ENCODE peak calls at places on chromosome 17, in nine cellular contexts. O, H, X, R, I, B, U, P and E are unnamed samples.

GRCh38 chr17:74637265-74637664 is 13.7 kb upstream of the CD300E start:
- DNase-seq in O (no peak), H (no peak), X (no peak), R (no peak), I (no peak), B (no peak), U (no peak), P (no peak), E (no peak)

GRCh38 chr17:77555741-77556291 is 402.7 kb upstream of the TNRC6C start:
- DNase-seq in O (no peak), H (peak), X (no peak), R (no peak), I (no peak), B (peak), U (no peak), P (no peak), E (no peak)

GRCh38 chr17:79873583-79873982 is 34.3 kb upstream of the CBX4 start:
- DNase-seq in O (no peak), H (no peak), X (no peak), R (no peak), I (no peak), B (no peak), U (no peak), P (no peak), E (no peak)

GRCh38 chr17:57294629-57295501 is 38.5 kb downstream of the MSI2 start:
- DNase-seq in O (no peak), H (peak), X (no peak), R (peak), I (no peak), B (peak), U (peak), P (peak), E (no peak)

GRCh38 chr17:43324205-43324893 is 74.4 kb upstream of the ARL4D start:
- DNase-seq in O (no peak), H (no peak), X (no peak), R (no peak), I (peak), B (no peak), U (no peak), P (no peak), E (no peak)

GRCh38 chr17:219696-220095 is 38.2 kb upstream of the DOC2B start:
- DNase-seq in O (no peak), H (no peak), X (no peak), R (no peak), I (no peak), B (no peak), U (no peak), P (no peak), E (no peak)

GRCh38 chr17:17223736-17224135 is 13.2 kb downstream of the FLCN start:
- DNase-seq in O (no peak), H (no peak), X (no peak), R (no peak), I (no peak), B (no peak), U (no peak), P (no peak), E (no peak)

GRCh38 chr17:63700528-63701441 is 860 bp upstream of the LIMD2 start:
- DNase-seq in O (no peak), H (peak), X (no peak), R (no peak), I (peak), B (peak), U (no peak), P (peak), E (peak)

GRCh38 chr17:65627108-65627507 is 65.7 kb upstream of the AXIN2 start:
- DNase-seq in O (no peak), H (no peak), X (no peak), R (no peak), I (no peak), B (peak), U (no peak), P (no peak), E (no peak)

GRCh38 chr17:55340726-55341125 is 76.0 kb downstream of the HLF start:
- DNase-seq in O (no peak), H (no peak), X (no peak), R (no peak), I (no peak), B (no peak), U (no peak), P (no peak), E (no peak)

GRCh38 chr17:10127819-10128375 is 70.5 kb downstream of the GAS7 start:
- DNase-seq in O (peak), H (peak), X (peak), R (no peak), I (peak), B (peak), U (no peak), P (peak), E (peak)

GRCh38 chr17:66661411-66661843 is 173.5 kb upstream of the CACNG5 start:
- DNase-seq in O (no peak), H (peak), X (no peak), R (peak), I (no peak), B (peak), U (peak), P (peak), E (no peak)

GRCh38 chr17:75565066-75565465 is 22.5 kb upstream of the MYO15B start:
- DNase-seq in O (no peak), H (peak), X (no peak), R (no peak), I (no peak), B (no peak), U (peak), P (peak), E (no peak)

GRCh38 chr17:1490643-1491405 is 1.7 kb downstream of the MYO1C start:
- DNase-seq in O (no peak), H (peak), X (no peak), R (no peak), I (peak), B (peak), U (peak), P (no peak), E (no peak)

GRCh38 chr17:64282753-64283080 is 19.7 kb upstream of the TEX2 start:
- DNase-seq in O (no peak), H (no peak), X (no peak), R (no peak), I (no peak), B (no peak), U (no peak), P (no peak), E (no peak)

GRCh38 chr17:80362428-80363119 is 52.4 kb upstream of the ENDOV start:
- DNase-seq in O (no peak), H (peak), X (peak), R (no peak), I (peak), B (peak), U (no peak), P (peak), E (no peak)

GRCh38 chr17:4903051-4903818 is at the start of gene CHRNE:
- DNase-seq in O (peak), H (peak), X (peak), R (peak), I (peak), B (peak), U (peak), P (peak), E (no peak)

GRCh38 chr17:20896153-20896649 is 146.6 kb downstream of the USP22 start:
- DNase-seq in O (no peak), H (no peak), X (no peak), R (no peak), I (peak), B (no peak), U (no peak), P (peak), E (peak)

GRCh38 chr17:55710410-55710809 is 12.3 kb downstream of the TMEM100 start:
- DNase-seq in O (no peak), H (no peak), X (no peak), R (no peak), I (no peak), B (no peak), U (no peak), P (no peak), E (no peak)

GRCh38 chr17:58763263-58763662 is 7.6 kb downstream of the PPM1E start:
- DNase-seq in O (no peak), H (no peak), X (no peak), R (no peak), I (no peak), B (no peak), U (no peak), P (no peak), E (no peak)

GRCh38 chr17:29241015-29241963 is 5.4 kb upstream of the CRYBA1 start:
- DNase-seq in O (peak), H (peak), X (no peak), R (peak), I (no peak), B (peak), U (peak), P (peak), E (no peak)

GRCh38 chr17:2064980-2065785 is 10.3 kb downstream of the HIC1 start:
- DNase-seq in O (no peak), H (peak), X (no peak), R (no peak), I (no peak), B (peak), U (no peak), P (peak), E (no peak)

GRCh38 chr17:16934836-16935235 is 37.1 kb downstream of the TNFRSF13B start:
- DNase-seq in O (no peak), H (no peak), X (no peak), R (no peak), I (no peak), B (no peak), U (no peak), P (no peak), E (peak)

GRCh38 chr17:79981090-79981489 is 54.6 kb downstream of the TBC1D16 start:
- DNase-seq in O (no peak), H (no peak), X (no peak), R (no peak), I (no peak), B (peak), U (no peak), P (no peak), E (peak)

GRCh38 chr17:47176438-47176837 is 12.7 kb downstream of the CDC27 start:
- DNase-seq in O (no peak), H (no peak), X (no peak), R (no peak), I (no peak), B (no peak), U (no peak), P (no peak), E (no peak)

GRCh38 chr17:41967921-41968578 is 1.5 kb downstream of the CNP start:
- DNase-seq in O (no peak), H (no peak), X (no peak), R (no peak), I (no peak), B (peak), U (no peak), P (no peak), E (no peak)
- H3K4me3 ChIP-seq in O (peak), H (peak), X (peak), R (peak), I (peak), B (no peak), U (peak), P (peak), E (peak)

GRCh38 chr17:27551701-27552466 is 79.1 kb upstream of the LGALS9 start:
- DNase-seq in O (no peak), H (peak), X (no peak), R (peak), I (no peak), B (no peak), U (peak), P (peak), E (no peak)

GRCh38 chr17:27553019-27553511 is 77.9 kb upstream of the LGALS9 start:
- DNase-seq in O (no peak), H (no peak), X (no peak), R (no peak), I (no peak), B (no peak), U (no peak), P (no peak), E (no peak)

GRCh38 chr17:27554152-27554551 is 76.8 kb upstream of the LGALS9 start:
- DNase-seq in O (no peak), H (peak), X (no peak), R (no peak), I (no peak), B (no peak), U (no peak), P (peak), E (no peak)

GRCh38 chr17:27550974-27551505 is 79.9 kb upstream of the LGALS9 start:
- DNase-seq in O (no peak), H (no peak), X (no peak), R (no peak), I (no peak), B (no peak), U (no peak), P (no peak), E (no peak)

GRCh38 chr17:27552467-27552779 is 78.6 kb upstream of the LGALS9 start:
- DNase-seq in O (no peak), H (peak), X (no peak), R (peak), I (no peak), B (no peak), U (peak), P (peak), E (no peak)
- H3K27ac ChIP-seq in O (no peak), H (no peak), X (no peak), R (peak), I (no peak), B (no peak), U (peak), P (no peak), E (peak)

GRCh38 chr17:49259663-49260010 is 29.1 kb upstream of the PHOSPHO1 start:
- DNase-seq in O (no peak), H (no peak), X (no peak), R (no peak), I (no peak), B (no peak), U (no peak), P (no peak), E (no peak)

GRCh38 chr17:49257296-49257695 is 26.7 kb upstream of the PHOSPHO1 start:
- DNase-seq in O (no peak), H (no peak), X (no peak), R (no peak), I (no peak), B (no peak), U (no peak), P (no peak), E (no peak)

GRCh38 chr17:49260011-49260921 is 29.7 kb upstream of the PHOSPHO1 start:
- DNase-seq in O (peak), H (peak), X (peak), R (peak), I (peak), B (peak), U (peak), P (peak), E (peak)

GRCh38 chr17:49266233-49266632 is 35.6 kb upstream of the PHOSPHO1 start:
- DNase-seq in O (no peak), H (no peak), X (no peak), R (no peak), I (no peak), B (no peak), U (no peak), P (no peak), E (no peak)

DNA sequence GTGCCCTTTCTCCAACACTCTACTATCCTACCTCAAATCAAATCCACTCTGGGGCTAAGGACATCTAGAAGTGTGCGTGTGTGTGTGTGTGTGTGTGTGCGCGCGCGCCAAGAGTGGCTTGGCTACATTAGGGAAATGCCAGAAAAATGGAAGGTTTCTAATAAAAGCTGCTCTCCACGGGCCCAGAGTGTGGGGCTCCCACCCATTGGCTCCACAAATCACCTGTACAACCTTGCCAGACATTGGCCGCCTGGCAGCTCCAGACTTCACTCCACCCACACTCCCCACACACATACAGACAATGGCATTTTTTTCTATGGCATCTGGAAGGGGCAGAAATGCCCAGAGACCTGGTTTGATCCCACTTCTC is 30.3 kb upstream of the PHOSPHO1 start:
- DNase-seq in O (no peak), H (no peak), X (no peak), R (no peak), I (no peak), B (no peak), U (no peak), P (no peak), E (no peak)
- H3K4me3 ChIP-seq in O (no peak), H (no peak), X (no peak), R (peak), I (peak), B (no peak), U (no peak), P (peak), E (peak)

DNA sequence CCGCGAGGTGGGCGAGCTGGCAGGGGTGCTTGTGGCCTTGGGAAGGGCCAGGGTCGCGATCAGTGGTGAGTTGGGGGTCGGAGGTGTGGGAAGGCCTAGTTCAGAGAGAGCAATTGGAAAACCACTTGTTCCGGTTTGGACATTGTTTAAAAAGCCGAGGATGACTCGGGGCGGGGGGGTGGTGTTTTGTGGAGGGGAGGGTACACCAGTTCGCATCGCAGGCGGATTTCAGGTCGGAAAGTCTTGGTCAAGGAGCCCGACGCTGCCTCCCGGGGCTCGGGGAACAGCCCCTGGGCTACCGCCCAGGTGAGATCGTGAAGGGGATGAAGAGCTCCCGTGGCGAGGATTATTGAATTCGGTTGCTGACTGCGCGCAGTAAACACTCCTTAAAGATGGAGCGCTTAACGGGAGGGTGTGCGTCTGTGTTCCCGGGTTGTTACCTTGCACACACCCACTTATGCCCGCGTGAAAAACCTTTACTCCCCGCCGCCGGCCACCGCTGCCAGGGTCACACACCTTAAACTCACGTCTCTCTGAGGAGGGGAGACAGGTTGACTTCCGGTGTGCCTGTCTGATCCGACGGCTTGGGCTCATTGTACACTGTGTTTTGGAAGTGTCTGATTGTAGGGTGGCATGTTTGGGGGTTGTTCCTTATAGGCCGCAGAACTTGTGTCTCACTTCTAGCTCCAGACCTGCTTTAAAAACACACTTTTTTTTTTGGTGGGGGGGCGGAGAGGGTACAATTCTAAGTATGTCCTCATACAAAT is 66.6 kb downstream of the KPNA2 start:
- DNase-seq in O (no peak), H (no peak), X (no peak), R (no peak), I (peak), B (peak), U (no peak), P (no peak), E (no peak)
- H3K27ac ChIP-seq in O (no peak), H (peak), X (peak), R (peak), I (peak), B (peak), U (peak), P (peak), E (peak)

GRCh38 chr17:8056232-8056975 is 17.5 kb downstream of the ALOX15B start:
- DNase-seq in O (peak), H (peak), X (no peak), R (no peak), I (peak), B (peak), U (no peak), P (peak), E (peak)
- H3K4me3 ChIP-seq in O (no peak), H (no peak), X (no peak), R (no peak), I (no peak), B (no peak), U (no peak), P (no peak), E (no peak)

GRCh38 chr17:39178516-39178915 is 12.6 kb upstream of the ARL5C start:
- DNase-seq in O (no peak), H (peak), X (no peak), R (peak), I (no peak), B (no peak), U (no peak), P (no peak), E (no peak)
- H3K27ac ChIP-seq in O (no peak), H (no peak), X (no peak), R (no peak), I (no peak), B (no peak), U (no peak), P (no peak), E (no peak)

DNA sequence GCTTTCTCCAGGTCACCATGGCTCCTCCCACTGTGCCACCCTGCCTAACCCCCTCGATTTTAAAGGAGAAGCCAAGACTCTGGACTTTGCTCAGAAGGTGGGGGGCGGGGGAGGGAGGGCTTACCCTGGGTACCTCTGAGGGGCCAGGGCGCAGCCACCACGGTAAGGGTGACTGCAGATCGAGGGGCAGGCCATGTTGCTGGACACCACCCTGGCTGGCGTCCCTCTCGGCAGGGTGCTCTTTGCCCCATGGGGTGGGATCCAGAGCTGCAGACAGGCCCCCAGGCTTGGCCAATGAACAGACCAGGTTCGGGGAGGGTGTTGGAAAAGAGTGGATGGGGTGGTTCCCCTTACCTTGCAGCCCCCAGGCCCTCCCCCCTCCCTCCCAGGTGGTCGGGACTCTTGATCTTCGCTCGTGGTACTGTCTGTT is 392 bp upstream of the GRB7 start:
- DNase-seq in O (no peak), H (no peak), X (no peak), R (no peak), I (no peak), B (no peak), U (no peak), P (no peak), E (no peak)
- H3K4me3 ChIP-seq in O (no peak), H (no peak), X (no peak), R (peak), I (no peak), B (no peak), U (peak), P (no peak), E (peak)